ENCODE peak calls at places on chromosomes 7 and 10, in five cellular contexts. I is K562, R is HCT116, E is H1, Z is SK-N-SH. M is an unnamed sample. For H3K36me3, the result is how much of the 10 kb centered on the place peaks cover.

GRCh38 chr7:43513236-43513635 is 69.7 kb upstream of the STK17A start:
- DNase-seq in I (no peak), R (no peak), E (no peak), Z (no peak), M (no peak)

GRCh38 chr7:50812847-50813475 is 30.3 kb upstream of the GRB10 start:
- DNase-seq in I (peak), R (peak), E (no peak), Z (no peak), M (peak)

GRCh38 chr10:71351628-71352319 is 32.7 kb downstream of the SLC29A3 start:
- DNase-seq in I (no peak), R (no peak), E (no peak), Z (no peak), M (no peak)

GRCh38 chr10:127926455-127926854 is 19.6 kb downstream of the PTPRE start:
- DNase-seq in I (no peak), R (no peak), E (no peak), Z (no peak), M (no peak)

GRCh38 chr10:119667562-119668328 is 16.6 kb downstream of the BAG3 start:
- DNase-seq in I (peak), R (peak), E (no peak), Z (peak), M (peak)

GRCh38 chr10:7488418-7488829 is 77.6 kb upstream of the SFMBT2 start:
- DNase-seq in I (peak), R (no peak), E (no peak), Z (no peak), M (no peak)

GRCh38 chr7:94307399-94308048 is 87.2 kb upstream of the COL1A2 start:
- DNase-seq in I (peak), R (no peak), E (no peak), Z (no peak), M (no peak)

GRCh38 chr10:63699785-63700184 is 178.6 kb downstream of the REEP3 start:
- DNase-seq in I (no peak), R (no peak), E (no peak), Z (no peak), M (no peak)

GRCh38 chr7:110090113-110090820 is 1000.7 kb upstream of the LRRN3 start:
- DNase-seq in I (peak), R (peak), E (no peak), Z (no peak), M (peak)

GRCh38 chr7:27921081-27921836 is 181.3 kb downstream of the TAX1BP1 start:
- DNase-seq in I (peak), R (peak), E (no peak), Z (peak), M (peak)

GRCh38 chr10:6918305-6918704 is 338.2 kb upstream of the PRKCQ start:
- DNase-seq in I (peak), R (no peak), E (peak), Z (peak), M (no peak)

GRCh38 chr7:38368191-38368605 is 94.8 kb upstream of the TARP start:
- DNase-seq in I (peak), R (peak), E (peak), Z (peak), M (peak)

GRCh38 chr10:132506711-132507466 is 30.7 kb upstream of the INPP5A start:
- DNase-seq in I (no peak), R (no peak), E (no peak), Z (no peak), M (no peak)

GRCh38 chr7:152884321-152884720 is 124.8 kb downstream of the ACTR3B start:
- DNase-seq in I (no peak), R (no peak), E (no peak), Z (no peak), M (no peak)

GRCh38 chr7:2242541-2243482 is 786 bp downstream of the NUDT1 start:
- DNase-seq in I (peak), R (no peak), E (peak), Z (no peak), M (no peak)

GRCh38 chr10:90945496-90946070 is 24.7 kb upstream of the ANKRD1 start:
- DNase-seq in I (no peak), R (no peak), E (no peak), Z (no peak), M (no peak)

GRCh38 chr7:139771001-139771956 is 6.5 kb downstream of the HIPK2 start:
- DNase-seq in I (no peak), R (peak), E (no peak), Z (no peak), M (peak)

GRCh38 chr10:99945286-99945685 is 64.5 kb downstream of the DNMBP start:
- DNase-seq in I (no peak), R (no peak), E (no peak), Z (no peak), M (no peak)

GRCh38 chr7:93316730-93317129 is 84.6 kb downstream of the VPS50 start:
- DNase-seq in I (no peak), R (no peak), E (no peak), Z (no peak), M (no peak)

GRCh38 chr7:4959356-4959755 is 369 bp upstream of the MMD2 start:
- DNase-seq in I (no peak), R (no peak), E (no peak), Z (no peak), M (no peak)

GRCh38 chr7:47497367-47498096 is 84.4 kb downstream of the TNS3 start:
- DNase-seq in I (no peak), R (no peak), E (no peak), Z (peak), M (no peak)

GRCh38 chr7:33459340-33459751 is 330.0 kb downstream of the BBS9 start:
- DNase-seq in I (peak), R (peak), E (no peak), Z (peak), M (peak)

GRCh38 chr7:28626629-28627262 is 214.4 kb downstream of the CREB5 start:
- DNase-seq in I (peak), R (peak), E (peak), Z (peak), M (no peak)

GRCh38 chr10:58220769-58221448 is 46.8 kb downstream of the IPMK start:
- DNase-seq in I (no peak), R (no peak), E (no peak), Z (no peak), M (no peak)

GRCh38 chr10:48444266-48444665 is 137.8 kb downstream of the MAPK8 start:
- DNase-seq in I (peak), R (peak), E (peak), Z (peak), M (no peak)

GRCh38 chr7:135744938-135745701 is 3.5 kb downstream of the FAM180A start:
- DNase-seq in I (no peak), R (peak), E (no peak), Z (no peak), M (no peak)

GRCh38 chr7:128190051-128190640 is 50.9 kb upstream of the LEP start:
- DNase-seq in I (no peak), R (no peak), E (peak), Z (no peak), M (no peak)

GRCh38 chr7:44104880-44105771 is 981 bp downstream of the AEBP1 start:
- DNase-seq in I (no peak), R (no peak), E (peak), Z (peak), M (no peak)

GRCh38 chr10:13670311-13670710 is 83.5 kb downstream of the PRPF18 start:
- DNase-seq in I (no peak), R (no peak), E (no peak), Z (no peak), M (no peak)

GRCh38 chr10:117131390-117132327 is 6.4 kb downstream of the VAX1 start:
- DNase-seq in I (peak), R (no peak), E (peak), Z (peak), M (no peak)

GRCh38 chr10:72557362-72557761 is 68.5 kb downstream of the MICU1 start:
- DNase-seq in I (no peak), R (no peak), E (no peak), Z (no peak), M (no peak)

GRCh38 chr10:19816420-19817250 is at the start of gene PLXDC2:
- DNase-seq in I (no peak), R (no peak), E (peak), Z (peak), M (no peak)

GRCh38 chr7:108012499-108013430 is 9.8 kb upstream of the LAMB1 start:
- DNase-seq in I (peak), R (no peak), E (no peak), Z (no peak), M (no peak)

GRCh38 chr7:98163704-98164478 is 47.3 kb upstream of the BHLHA15 start:
- DNase-seq in I (peak), R (no peak), E (no peak), Z (no peak), M (no peak)

GRCh38 chr7:55571534-55572377 is 546 bp downstream of the VOPP1 start:
- DNase-seq in I (peak), R (no peak), E (peak), Z (peak), M (no peak)

GRCh38 chr7:107659666-107660065 is 962 bp upstream of the SLC26A4 start:
- DNase-seq in I (peak), R (peak), E (no peak), Z (no peak), M (peak)

GRCh38 chr10:52332815-52333214 is 18.7 kb downstream of the DKK1 start:
- DNase-seq in I (no peak), R (no peak), E (no peak), Z (no peak), M (no peak)

GRCh38 chr7:77685219-77685618 is 11.0 kb upstream of the RSBN1L start:
- DNase-seq in I (no peak), R (no peak), E (no peak), Z (no peak), M (no peak)
- H3K36me3 ChIP-seq in I (half or more), R (under half), E (under half), Z (under half), M (under half)

GRCh38 chr10:12018438-12019342 is 23.9 kb downstream of the UPF2 start:
- DNase-seq in I (no peak), R (no peak), E (no peak), Z (no peak), M (no peak)
- TF ChIP-seq SIN3A in I (no peak), R (no peak), E (no peak), Z (no peak), M (no peak)

DNA sequence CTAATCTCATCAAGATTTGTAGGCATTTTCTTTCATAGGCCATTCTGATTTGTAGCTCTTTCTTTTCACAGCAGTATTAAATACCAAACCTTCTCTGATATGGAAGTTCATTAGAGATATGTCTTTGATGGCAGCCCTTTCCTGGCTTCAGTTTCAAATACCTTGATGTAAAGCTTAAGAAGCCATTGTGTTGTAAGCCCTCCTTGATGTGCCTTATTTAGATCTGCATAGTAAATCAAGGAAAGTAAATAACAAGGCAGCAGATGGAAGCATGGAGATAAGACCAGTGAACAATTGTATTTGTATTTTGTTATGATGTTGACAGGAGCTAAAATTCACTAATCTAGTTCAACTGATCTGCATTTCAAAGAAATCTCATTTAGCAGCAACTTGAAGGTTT is 234.9 kb upstream of the PPP1R3A start:
- DNase-seq in I (no peak), R (no peak), E (no peak), Z (no peak), M (no peak)
- TF ChIP-seq POLR2AphosphoS5 in I (no peak), R (no peak), E (no peak), Z (no peak), M (no peak)

GRCh38 chr10:92664322-92664721 is 25.4 kb upstream of the HHEX start:
- DNase-seq in I (no peak), R (no peak), E (no peak), Z (no peak), M (no peak)
- H3K36me3 ChIP-seq in I (under half), R (under half), E (under half), Z (under half), M (under half)

GRCh38 chr7:95608344-95609173 is 12.2 kb upstream of the PDK4 start:
- DNase-seq in I (peak), R (peak), E (no peak), Z (peak), M (peak)
- TF ChIP-seq SIN3A in I (no peak), R (no peak), E (no peak), Z (peak), M (no peak)

GRCh38 chr10:21724020-21724589 is 190.1 kb downstream of the MLLT10 start:
- DNase-seq in I (peak), R (no peak), E (no peak), Z (no peak), M (no peak)

GRCh38 chr10:21727452-21728168 is 193.6 kb downstream of the MLLT10 start:
- DNase-seq in I (no peak), R (no peak), E (no peak), Z (peak), M (no peak)

GRCh38 chr10:21726601-21727295 is 192.7 kb downstream of the MLLT10 start:
- DNase-seq in I (peak), R (no peak), E (no peak), Z (no peak), M (no peak)

GRCh38 chr10:21722209-21722608 is 188.2 kb downstream of the MLLT10 start:
- DNase-seq in I (no peak), R (no peak), E (no peak), Z (no peak), M (no peak)

DNA sequence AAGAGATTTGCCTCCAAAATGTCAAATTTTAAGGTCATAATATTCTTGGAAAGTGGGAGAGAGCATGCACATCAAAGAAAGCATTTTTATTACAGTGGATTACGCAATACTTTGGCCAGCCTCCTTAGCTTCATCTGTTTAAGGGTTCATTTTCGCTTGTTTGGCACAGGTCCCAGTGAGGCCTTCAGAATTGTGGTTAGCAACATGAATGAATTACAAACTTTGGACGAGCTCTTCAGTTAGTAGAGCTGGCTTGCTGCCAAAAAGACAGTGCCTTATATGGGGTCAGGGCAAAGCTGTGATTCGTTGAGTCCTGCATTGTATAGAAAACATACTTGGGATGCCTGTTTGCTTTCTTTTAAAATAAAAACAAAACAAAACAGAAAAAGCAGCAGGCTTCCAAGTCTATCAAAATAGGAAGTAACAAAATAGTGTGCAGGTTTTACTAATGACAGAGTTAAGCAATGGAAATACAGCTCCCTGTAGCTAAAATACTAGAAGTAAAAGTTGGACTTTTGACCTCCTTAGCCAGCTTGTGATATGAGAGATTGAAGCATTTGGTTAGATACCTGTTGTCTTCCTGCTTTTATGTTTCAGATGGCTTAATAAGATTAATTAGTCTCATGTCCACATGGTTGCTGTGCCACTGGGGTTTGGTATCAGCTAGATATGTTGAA is 190.8 kb downstream of the MLLT10 start:
- DNase-seq in I (peak), R (peak), E (no peak), Z (peak), M (peak)
- TF ChIP-seq POLR2AphosphoS5 in I (peak), R (peak), E (no peak), Z (peak), M (peak)